ENCODE peak calls at places on chromosomes 6 and 20, in four cellular contexts. R is HTR-8/SVneo, L is psoas muscle, U is K562. M is an unnamed sample.

GRCh38 chr20:36950432-36951197 is 893 bp downstream of the SAMHD1 start:
- DNase-seq in R (peak), L (no peak), U (peak), M (peak)

GRCh38 chr6:30075987-30076311 is 380 bp upstream of the RNF39 start:
- DNase-seq in R (no peak), L (no peak), U (no peak), M (no peak)

GRCh38 chr6:129635396-129636164 is 74.4 kb downstream of the ARHGAP18 start:
- DNase-seq in R (no peak), L (no peak), U (no peak), M (no peak)

GRCh38 chr6:152723398-152723797 is 25.7 kb downstream of the MYCT1 start:
- DNase-seq in R (no peak), L (no peak), U (no peak), M (no peak)

GRCh38 chr6:34027445-34027936 is 118.4 kb downstream of the GRM4 start:
- DNase-seq in R (peak), L (peak), U (peak), M (peak)

GRCh38 chr20:45911486-45912343 is at the start of gene PLTP:
- DNase-seq in R (no peak), L (peak), U (peak), M (peak)

GRCh38 chr6:118755941-118756646 is 104.7 kb upstream of the CEP85L start:
- DNase-seq in R (no peak), L (no peak), U (no peak), M (no peak)

GRCh38 chr6:33995873-33996475 is 149.9 kb downstream of the GRM4 start:
- DNase-seq in R (no peak), L (no peak), U (no peak), M (no peak)

GRCh38 chr6:10968776-10969175 is 75.3 kb downstream of the ELOVL2 start:
- DNase-seq in R (no peak), L (no peak), U (no peak), M (no peak)

GRCh38 chr6:1895721-1896120 is 286.0 kb downstream of the FOXC1 start:
- DNase-seq in R (no peak), L (no peak), U (no peak), M (no peak)

GRCh38 chr6:34901930-34902329 is 12.9 kb downstream of the ANKS1A start:
- DNase-seq in R (no peak), L (no peak), U (no peak), M (no peak)

GRCh38 chr20:37522258-37523011 is 1.4 kb downstream of the NNAT start:
- DNase-seq in R (no peak), L (peak), U (no peak), M (peak)

GRCh38 chr6:118663993-118664985 is 12.9 kb upstream of the CEP85L start:
- DNase-seq in R (no peak), L (no peak), U (no peak), M (no peak)

GRCh38 chr6:138001750-138002349 is 105.4 kb downstream of the PERP start:
- DNase-seq in R (peak), L (no peak), U (peak), M (peak)

GRCh38 chr20:24212494-24212893 is 223.9 kb upstream of the GGTLC1 start:
- DNase-seq in R (no peak), L (no peak), U (no peak), M (no peak)